ENCODE peak calls at places on chromosomes 5 and 9, in nine cellular contexts. W is adrenal gland; V is iPS DF 6.9; J is Peyer's patch; N is CD8-positive, alpha-beta memory T cell; X is effector memory CD4-positive, alpha-beta T cell; A is MM.1S; G is fibroblast of lung; M is SJSA1. Z is an unnamed sample. For H3K4me1 and H3K36me3, the result is how much of the 10 kb centered on the place peaks cover.

GRCh38 chr9:137683307-137683864 is 64.6 kb downstream of the EHMT1 start:
- DNase-seq in W (no peak), V (no peak), J (no peak), N (no peak), X (no peak), A (no peak), G (no peak), M (no peak), Z (no peak)

GRCh38 chr9:114238919-114239879 is 83.7 kb upstream of the ORM1 start:
- DNase-seq in W (peak), V (no peak), J (no peak), N (no peak), X (no peak), A (no peak), G (peak), M (no peak), Z (no peak)

GRCh38 chr5:61416410-61416809 is 84.4 kb downstream of the ZSWIM6 start:
- DNase-seq in W (no peak), V (no peak), J (no peak), N (no peak), X (no peak), A (no peak), G (peak), M (no peak), Z (no peak)

GRCh38 chr5:39757121-39757520 is 332.3 kb upstream of the DAB2 start:
- DNase-seq in W (no peak), V (no peak), J (no peak), N (no peak), X (no peak), A (no peak), G (peak), M (no peak), Z (no peak)

GRCh38 chr5:142819292-142819691 is 49.1 kb downstream of the ARHGAP26 start:
- DNase-seq in W (no peak), V (no peak), J (no peak), N (no peak), X (no peak), A (no peak), G (no peak), M (no peak), Z (peak)

GRCh38 chr5:33631139-33631538 is 190.4 kb downstream of the TARS1 start:
- DNase-seq in W (no peak), V (no peak), J (no peak), N (no peak), X (no peak), A (no peak), G (no peak), M (no peak), Z (no peak)

GRCh38 chr5:132072070-132072469 is 1.5 kb upstream of the CSF2 start:
- DNase-seq in W (no peak), V (no peak), J (no peak), N (no peak), X (no peak), A (no peak), G (no peak), M (no peak), Z (no peak)

GRCh38 chr9:110031511-110032173 is 176.3 kb downstream of the C9orf152 start:
- DNase-seq in W (no peak), V (no peak), J (no peak), N (no peak), X (no peak), A (no peak), G (peak), M (no peak), Z (no peak)

GRCh38 chr9:98330831-98331230 is 75.4 kb upstream of the TBC1D2 start:
- DNase-seq in W (no peak), V (no peak), J (no peak), N (no peak), X (no peak), A (no peak), G (peak), M (no peak), Z (no peak)

GRCh38 chr5:157222506-157223230 is 42.0 kb downstream of the ITK start:
- DNase-seq in W (no peak), V (no peak), J (no peak), N (peak), X (peak), A (peak), G (peak), M (no peak), Z (no peak)

GRCh38 chr5:175082866-175083590 is 358.6 kb downstream of the MSX2 start:
- DNase-seq in W (no peak), V (no peak), J (no peak), N (no peak), X (no peak), A (no peak), G (peak), M (no peak), Z (no peak)

GRCh38 chr5:6715758-6716633 is 2.8 kb downstream of the TENT4A start:
- DNase-seq in W (no peak), V (no peak), J (peak), N (peak), X (no peak), A (peak), G (no peak), M (peak), Z (peak)

GRCh38 chr9:76219555-76220151 is 174.6 kb downstream of the RFK start:
- DNase-seq in W (no peak), V (no peak), J (no peak), N (no peak), X (no peak), A (no peak), G (no peak), M (no peak), Z (no peak)

GRCh38 chr9:71036501-71036900 is 84.9 kb downstream of the TRPM3 start:
- DNase-seq in W (no peak), V (no peak), J (no peak), N (no peak), X (no peak), A (no peak), G (peak), M (no peak), Z (no peak)

GRCh38 chr5:104942735-104943134 is 1380.1 kb upstream of the NUDT12 start:
- DNase-seq in W (no peak), V (no peak), J (no peak), N (no peak), X (no peak), A (no peak), G (peak), M (no peak), Z (no peak)

GRCh38 chr9:99368341-99369326 is 146.6 kb downstream of the SEC61B start:
- DNase-seq in W (peak), V (no peak), J (no peak), N (no peak), X (no peak), A (peak), G (peak), M (no peak), Z (no peak)
- H3K27ac ChIP-seq in W (no peak), V (no peak), J (no peak), N (no peak), X (no peak), A (no peak), G (peak), M (peak), Z (no peak)

GRCh38 chr5:124737651-124738050 is 8.8 kb downstream of the ZNF608 start:
- DNase-seq in W (no peak), V (no peak), J (no peak), N (no peak), X (no peak), A (no peak), G (no peak), M (no peak), Z (no peak)
- H3K4me1 ChIP-seq in W (half or more), V (under half), J (under half), N (under half), X (under half), A (under half), G (under half), M (under half), Z (under half)

DNA sequence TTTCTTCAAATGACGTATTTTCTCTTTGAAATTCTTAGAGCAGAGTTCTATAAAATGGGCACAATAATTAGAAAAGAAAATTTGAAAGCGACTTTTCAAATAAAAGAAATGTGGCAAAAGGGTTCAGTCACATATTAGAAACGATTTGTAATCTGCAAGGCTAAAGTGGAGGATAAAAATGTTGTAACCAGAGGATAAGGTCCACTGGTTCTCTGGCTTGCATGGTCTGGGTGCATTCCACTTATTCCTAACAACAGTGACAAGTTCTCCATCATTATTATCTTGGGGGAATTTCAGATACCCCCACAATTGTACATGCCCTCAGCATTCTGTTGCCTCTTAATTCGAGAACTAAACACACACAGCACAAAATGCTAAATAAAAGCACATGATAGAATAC is 91.1 kb downstream of the IQGAP2 start:
- DNase-seq in W (no peak), V (no peak), J (no peak), N (no peak), X (no peak), A (no peak), G (no peak), M (no peak), Z (no peak)
- H3K36me3 ChIP-seq in W (under half), V (under half), J (under half), N (under half), X (under half), A (under half), G (under half), M (under half), Z (under half)

DNA sequence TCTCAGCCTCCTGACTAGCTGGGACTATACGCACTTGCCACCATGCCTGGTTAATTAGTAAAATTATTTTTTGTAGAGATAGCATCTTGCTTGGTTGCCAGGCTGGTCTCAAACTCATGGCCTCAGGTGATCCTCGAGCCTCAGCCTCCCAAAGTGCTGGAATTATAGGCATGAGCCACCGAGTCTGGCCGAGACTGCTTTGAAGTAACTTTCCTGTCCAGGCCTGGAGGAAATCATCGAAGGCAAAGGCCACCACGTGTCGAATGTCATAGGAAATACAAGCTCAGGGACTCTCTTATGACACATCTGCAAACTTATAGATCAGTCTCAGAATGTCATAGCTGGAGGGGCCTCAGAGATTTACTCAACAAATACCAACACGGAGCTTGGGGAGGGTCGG is 25.1 kb downstream of the RAPGEF1 start:
- DNase-seq in W (no peak), V (no peak), J (no peak), N (no peak), X (no peak), A (no peak), G (no peak), M (no peak), Z (no peak)
- H3K27ac ChIP-seq in W (no peak), V (no peak), J (peak), N (no peak), X (no peak), A (no peak), G (peak), M (peak), Z (peak)

DNA sequence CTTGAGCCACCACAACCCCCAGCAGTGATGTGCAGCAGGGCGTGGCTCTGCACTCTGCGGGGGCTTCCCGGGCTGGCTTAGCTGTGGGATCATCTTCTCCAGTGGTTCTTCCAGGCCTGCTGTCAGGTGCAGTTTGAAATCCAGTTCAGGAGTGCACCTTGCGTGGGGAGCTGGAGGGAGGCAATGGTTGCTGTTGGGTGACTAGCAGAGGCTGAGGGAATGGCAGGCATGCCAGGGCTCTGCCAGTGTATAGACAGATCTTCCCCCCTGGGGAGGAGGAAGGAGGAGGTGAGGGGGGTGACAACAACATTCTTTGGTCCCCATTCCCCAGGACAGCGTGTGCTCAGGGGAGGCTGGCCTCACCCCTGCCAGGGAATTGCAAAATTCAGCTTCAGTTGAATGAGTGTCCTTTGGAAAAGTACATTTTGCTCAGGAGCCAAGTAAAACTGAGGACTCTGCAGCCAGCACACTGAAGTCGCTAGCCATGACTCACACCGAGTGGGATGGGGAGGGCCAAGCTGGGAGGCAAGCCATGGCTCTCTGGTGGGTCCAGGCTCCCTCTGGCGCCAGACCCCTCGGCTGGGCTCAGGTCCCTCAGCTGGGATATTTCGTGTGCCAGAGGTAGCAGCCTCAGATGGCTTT is 35.0 kb downstream of the ERGIC1 start:
- DNase-seq in W (peak), V (no peak), J (peak), N (no peak), X (no peak), A (no peak), G (peak), M (peak), Z (no peak)
- H3K4me1 ChIP-seq in W (half or more), V (under half), J (under half), N (under half), X (under half), A (under half), G (half or more), M (half or more), Z (under half)

GRCh38 chr9:135260221-135260620 is 172.8 kb downstream of the OLFM1 start:
- DNase-seq in W (no peak), V (no peak), J (no peak), N (no peak), X (no peak), A (no peak), G (no peak), M (no peak), Z (no peak)

GRCh38 chr9:135258461-135258860 is 171.0 kb downstream of the OLFM1 start:
- DNase-seq in W (no peak), V (no peak), J (no peak), N (no peak), X (no peak), A (no peak), G (no peak), M (no peak), Z (no peak)

GRCh38 chr9:135259273-135259672 is 171.8 kb downstream of the OLFM1 start:
- DNase-seq in W (no peak), V (no peak), J (no peak), N (no peak), X (no peak), A (no peak), G (no peak), M (no peak), Z (no peak)

GRCh38 chr9:135262248-135262647 is 174.8 kb downstream of the OLFM1 start:
- DNase-seq in W (no peak), V (no peak), J (no peak), N (no peak), X (no peak), A (no peak), G (no peak), M (no peak), Z (no peak)

GRCh38 chr9:135260776-135261175 is 173.3 kb downstream of the OLFM1 start:
- DNase-seq in W (no peak), V (no peak), J (no peak), N (no peak), X (no peak), A (no peak), G (no peak), M (no peak), Z (no peak)
- H3K36me3 ChIP-seq in W (under half), V (under half), J (under half), N (under half), X (under half), A (under half), G (under half), M (under half), Z (under half)

DNA sequence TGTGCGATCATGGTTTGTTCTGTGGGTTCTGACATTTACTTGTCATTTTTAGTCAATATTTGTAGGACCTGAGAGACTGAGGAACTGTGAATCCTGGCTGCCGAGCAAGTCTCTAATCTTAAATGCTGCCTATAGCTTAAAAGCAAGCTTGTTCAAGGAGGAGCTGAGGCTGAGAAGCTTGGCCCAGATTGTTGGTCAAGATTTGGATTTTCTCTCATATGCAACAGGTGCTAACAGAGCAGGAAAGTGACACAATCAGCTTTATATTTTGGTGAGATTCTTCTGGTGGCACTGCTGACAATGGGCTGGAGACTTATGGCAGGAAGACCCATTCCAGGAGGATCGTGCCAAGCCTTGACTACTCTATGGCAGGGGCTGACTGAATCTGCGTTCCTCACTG is 192.5 kb downstream of the MAPKAP1 start:
- DNase-seq in W (no peak), V (no peak), J (no peak), N (no peak), X (no peak), A (no peak), G (no peak), M (no peak), Z (no peak)
- H3K27ac ChIP-seq in W (peak), V (no peak), J (no peak), N (no peak), X (no peak), A (peak), G (no peak), M (no peak), Z (no peak)

Z was measured in colonic mucosa.